ENCODE peak calls at places on chromosomes 1 and 21, in five cellular contexts. R is IMR-90, B is GM23338, K is mammary epithelial cell, S is HCT116. Y is an unnamed sample.

GRCh38 chr1:116360435-116361173 is 12.4 kb upstream of the ATP1A1 start:
- DNase-seq in R (peak; percentile 17), B (no peak), K (no peak), S (no peak), Y (peak; percentile 51)

GRCh38 chr1:26799479-26800133 is 11.9 kb downstream of the PIGV start:
- DNase-seq in R (peak; percentile 81), B (peak; percentile 21), K (peak; percentile 83), S (peak; percentile 47), Y (peak; percentile 89)

GRCh38 chr1:218948446-218948845 is 225.2 kb upstream of the LYPLAL1 start:
- DNase-seq in R (no peak), B (no peak), K (no peak), S (no peak), Y (no peak)

GRCh38 chr1:43913666-43914325 is 19.8 kb upstream of the ARTN start:
- DNase-seq in R (no peak), B (no peak), K (no peak), S (no peak), Y (no peak)

GRCh38 chr1:246534114-246534513 is 27.0 kb upstream of the SMYD3 start:
- DNase-seq in R (no peak), B (no peak), K (no peak), S (no peak), Y (no peak)

GRCh38 chr1:17630048-17630830 is 90.7 kb downstream of the ARHGEF10L start:
- DNase-seq in R (no peak), B (no peak), K (no peak), S (no peak), Y (peak; percentile 82)

GRCh38 chr21:45615145-45615711 is 28.3 kb upstream of the PCBP3 start:
- DNase-seq in R (peak; percentile 31), B (no peak), K (peak; percentile 15), S (no peak), Y (peak; percentile 67)

GRCh38 chr1:17551755-17552234 is 12.3 kb downstream of the ARHGEF10L start:
- DNase-seq in R (peak; percentile 65), B (no peak), K (no peak), S (no peak), Y (peak; percentile 89)

GRCh38 chr1:183876284-183876683 is 71.4 kb downstream of the RGL1 start:
- DNase-seq in R (no peak), B (no peak), K (no peak), S (no peak), Y (peak; percentile 22)

GRCh38 chr1:62029704-62030103 is 164.9 kb upstream of the L1TD1 start:
- DNase-seq in R (no peak), B (no peak), K (no peak), S (no peak), Y (no peak)

GRCh38 chr21:43767980-43768867 is 7.9 kb downstream of the CSTB start:
- DNase-seq in R (peak; percentile 75), B (peak; percentile 56), K (peak; percentile 87), S (peak; percentile 39), Y (peak; percentile 92)

GRCh38 chr1:33224166-33224707 is 32.1 kb upstream of the ZNF362 start:
- DNase-seq in R (no peak), B (no peak), K (no peak), S (no peak), Y (no peak)
- H3K4me2 ChIP-seq in R (no peak overlapping the region), B (no peak overlapping the region), K (no peak overlapping the region), S (no peak overlapping the region), Y (no peak overlapping the region)

DNA sequence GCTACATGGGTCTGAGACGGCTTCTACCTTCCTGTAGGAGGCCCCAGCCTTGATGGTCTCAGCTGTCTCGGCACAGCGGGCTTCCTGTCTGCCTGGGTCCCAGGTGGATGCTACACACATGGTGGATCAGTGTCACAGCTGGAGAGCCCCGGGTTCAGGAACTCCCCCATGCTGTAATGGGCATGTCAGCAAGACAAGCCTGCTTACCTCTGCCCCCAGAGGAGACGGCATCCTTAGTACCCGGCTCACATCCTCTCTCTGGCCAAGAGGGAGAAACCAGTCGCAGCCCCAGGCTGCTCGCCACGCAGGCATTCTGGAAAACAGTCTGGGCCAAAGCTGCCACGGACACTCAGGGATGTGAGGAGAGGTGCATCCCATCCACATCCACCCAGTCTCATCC is 10.3 kb downstream of the SNAP47 start:
- DNase-seq in R (no peak), B (no peak), K (no peak), S (no peak), Y (no peak)
- H3K4me1 ChIP-seq in R (peaks cover 2% of the 10 kb centered on the region), B (no peaks in the 10 kb centered on the region), K (peaks cover 5% of the 10 kb centered on the region), S (no peaks in the 10 kb centered on the region), Y (no peaks in the 10 kb centered on the region)

GRCh38 chr1:38529337-38529860 is 330.2 kb downstream of the RRAGC start:
- DNase-seq in R (no peak), B (no peak), K (no peak), S (no peak), Y (peak; percentile 6)

GRCh38 chr1:38530957-38531356 is 328.6 kb downstream of the RRAGC start:
- DNase-seq in R (no peak), B (no peak), K (no peak), S (no peak), Y (no peak)

GRCh38 chr1:38529946-38530345 is 329.6 kb downstream of the RRAGC start:
- DNase-seq in R (no peak), B (no peak), K (no peak), S (no peak), Y (no peak)

GRCh38 chr1:38527373-38527966 is 332.1 kb downstream of the RRAGC start:
- DNase-seq in R (no peak), B (peak; percentile 60), K (no peak), S (peak; percentile 37), Y (peak; percentile 3)

GRCh38 chr1:38528600-38528999 is 331.0 kb downstream of the RRAGC start:
- DNase-seq in R (no peak), B (no peak), K (no peak), S (no peak), Y (no peak)
- H2AFZ ChIP-seq in R (no peak overlapping the region), B (no peak overlapping the region), K (no peak overlapping the region), S (no peak overlapping the region), Y (no peak overlapping the region)

GRCh38 chr1:58931024-58931423 is 147.2 kb upstream of the JUN start:
- DNase-seq in R (no peak), B (no peak), K (no peak), S (no peak), Y (no peak)

GRCh38 chr1:58934711-58935110 is 150.9 kb upstream of the JUN start:
- DNase-seq in R (no peak), B (no peak), K (no peak), S (no peak), Y (no peak)

GRCh38 chr1:58931761-58932160 is 147.9 kb upstream of the JUN start:
- DNase-seq in R (no peak), B (no peak), K (no peak), S (no peak), Y (no peak)

GRCh38 chr1:58932820-58933598 is 149.2 kb upstream of the JUN start:
- DNase-seq in R (peak; percentile 76), B (no peak), K (peak; percentile 98), S (peak; percentile 79), Y (peak; percentile 91)

DNA sequence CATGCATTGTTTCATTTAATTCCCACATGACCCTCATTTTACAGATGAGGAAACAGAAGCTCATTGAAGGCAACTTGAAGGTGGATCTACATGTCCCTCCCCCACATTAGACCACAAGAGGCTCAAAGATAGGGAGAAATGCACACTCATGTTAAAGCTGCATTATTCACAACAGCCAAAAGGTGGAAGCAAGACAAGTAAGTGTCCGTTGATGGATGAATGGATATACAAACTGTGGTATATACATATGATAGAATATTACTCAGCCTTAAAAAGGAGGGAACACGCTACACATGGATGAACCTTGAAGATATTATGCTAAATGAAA is 149.7 kb upstream of the JUN start:
- DNase-seq in R (peak; percentile 11), B (no peak), K (no peak), S (no peak), Y (no peak)
- H3K4me2 ChIP-seq in R (no peak overlapping the region), B (no peak overlapping the region), K (no peak overlapping the region), S (peak overlapping the region; percentile 50), Y (no peak overlapping the region)

DNA sequence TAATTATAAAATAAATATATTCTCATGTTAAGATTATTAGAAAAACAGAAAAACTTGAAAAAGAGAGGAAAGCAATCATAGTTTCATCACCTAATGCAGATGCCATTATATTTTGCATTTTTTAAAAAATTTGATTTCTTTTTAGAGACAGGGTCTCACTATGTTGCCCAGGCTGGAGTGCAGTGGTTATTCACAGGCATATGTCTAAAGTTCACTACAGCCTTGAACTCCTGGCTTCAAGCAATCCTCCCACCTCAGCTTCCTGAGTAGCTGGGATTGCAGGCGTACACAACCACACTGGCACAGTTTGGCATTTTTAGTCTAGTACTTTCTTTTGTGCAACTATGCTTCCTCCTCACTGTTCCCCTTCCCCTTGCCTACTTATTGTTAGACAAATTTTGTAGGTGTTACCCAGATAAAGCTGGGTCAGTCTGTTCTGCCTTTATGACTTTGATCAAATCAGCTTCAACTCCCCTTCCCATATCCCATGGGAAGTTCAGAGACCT is 18.0 kb downstream of the RHOU start:
- DNase-seq in R (no peak), B (no peak), K (no peak), S (no peak), Y (no peak)
- H3K4me1 ChIP-seq in R (no peaks in the 10 kb centered on the region), B (peaks cover 14% of the 10 kb centered on the region), K (no peaks in the 10 kb centered on the region), S (no peaks in the 10 kb centered on the region), Y (no peaks in the 10 kb centered on the region)

Y was measured in GM23248.